ENCODE peak calls at places on chromosomes 11 and 22, in ten cellular contexts. U, J, L, O, G, K, D, Q, M and S are unnamed samples.

GRCh38 chr22:35480143-35480542 is 60.5 kb upstream of the RASD2 start:
- DNase-seq in U (peak; percentile 53), J (no peak), L (peak; percentile 34), O (no peak), G (no peak), K (peak; percentile 16), D (no peak), Q (no peak), M (no peak), S (no peak)

GRCh38 chr11:124071622-124071948 is 30.5 kb upstream of the OR10G7 start:
- DNase-seq in U (no peak), J (no peak), L (no peak), O (no peak), G (no peak), K (no peak), D (no peak), Q (no peak), M (no peak), S (no peak)

GRCh38 chr11:111245425-111245824 is at the start of gene POU2AF2:
- DNase-seq in U (no peak), J (no peak), L (no peak), O (no peak), G (no peak), K (no peak), D (no peak), Q (no peak), M (no peak), S (no peak)

GRCh38 chr22:46336119-46337078 is 885 bp downstream of the TRMU start:
- DNase-seq in U (peak; percentile 38), J (peak; percentile 27), L (no peak), O (no peak), G (no peak), K (peak; percentile 8), D (no peak), Q (no peak), M (no peak), S (no peak)

GRCh38 chr11:1073261-1073724 is 1.4 kb upstream of the MUC2 start:
- DNase-seq in U (peak; percentile 56), J (no peak), L (no peak), O (peak; percentile 76), G (peak; percentile 37), K (peak; percentile 46), D (peak; percentile 59), Q (no peak), M (no peak), S (no peak)

GRCh38 chr11:86594746-86595145 is 77.7 kb downstream of the ME3 start:
- DNase-seq in U (no peak), J (no peak), L (no peak), O (no peak), G (peak; percentile 84), K (peak; percentile 71), D (no peak), Q (no peak), M (no peak), S (no peak)

GRCh38 chr11:129236850-129237249 is 44.7 kb upstream of the ARHGAP32 start:
- DNase-seq in U (no peak), J (no peak), L (no peak), O (no peak), G (no peak), K (no peak), D (no peak), Q (no peak), M (no peak), S (no peak)

GRCh38 chr11:57646756-57647303 is 2.9 kb downstream of the YPEL4 start:
- DNase-seq in U (no peak), J (no peak), L (no peak), O (no peak), G (no peak), K (no peak), D (no peak), Q (no peak), M (peak; percentile 22), S (no peak)

GRCh38 chr22:30694638-30695350 is at the start of gene OSBP2:
- DNase-seq in U (peak; percentile 9), J (peak; percentile 52), L (no peak), O (no peak), G (no peak), K (no peak), D (peak; percentile 61), Q (no peak), M (peak; percentile 29), S (peak; percentile 85)

GRCh38 chr22:19714320-19715252 is at the start of gene SEPTIN5:
- DNase-seq in U (peak; percentile 41), J (no peak), L (no peak), O (no peak), G (no peak), K (no peak), D (no peak), Q (no peak), M (peak; percentile 14), S (no peak)

GRCh38 chr11:30358569-30358968 is 35.7 kb downstream of the ARL14EP start:
- DNase-seq in U (no peak), J (no peak), L (no peak), O (no peak), G (no peak), K (no peak), D (no peak), Q (no peak), M (no peak), S (no peak)

GRCh38 chr11:64242920-64243854 is 2.3 kb downstream of the FKBP2 start:
- DNase-seq in U (no peak), J (no peak), L (no peak), O (no peak), G (no peak), K (no peak), D (no peak), Q (no peak), M (no peak), S (no peak)

GRCh38 chr11:94675788-94676187 is 92.4 kb upstream of the AMOTL1 start:
- DNase-seq in U (no peak), J (no peak), L (no peak), O (no peak), G (no peak), K (peak; percentile 4), D (no peak), Q (no peak), M (peak; percentile 60), S (peak; percentile 0)